ENCODE peak calls at places on chromosomes 5 and 9, in eight cellular contexts. One of them, this sample, is unnamed.

GRCh38 chr5:43997647-43998251 is 391.5 kb downstream of the FGF10 start:
- DNase-seq in T-helper 1 cell: no peak
- DNase-seq in ELF-1: no peak
- DNase-seq in GM12865: no peak
- DNase-seq in suprapubic skin: no peak
- DNase-seq in fibroblast of the conjunctiva: peak; percentile 77
- DNase-seq in KBM-7: no peak
- DNase-seq in GM19239: no peak
- DNase-seq in this sample: no peak

GRCh38 chr5:55141945-55142690 is 17.9 kb upstream of the GPX8 start:
- DNase-seq in suprapubic skin: no peak
- DNase-seq in GM12865: no peak
- DNase-seq in T-helper 1 cell: no peak
- DNase-seq in ELF-1: no peak
- DNase-seq in fibroblast of the conjunctiva: no peak
- DNase-seq in KBM-7: no peak
- DNase-seq in GM19239: no peak
- DNase-seq in this sample: no peak

GRCh38 chr5:35371971-35372426 is 141.7 kb upstream of the PRLR start:
- DNase-seq in KBM-7: no peak
- DNase-seq in T-helper 1 cell: no peak
- DNase-seq in suprapubic skin: no peak
- DNase-seq in fibroblast of the conjunctiva: no peak
- DNase-seq in GM19239: no peak
- DNase-seq in ELF-1: no peak
- DNase-seq in GM12865: no peak
- DNase-seq in this sample: no peak

GRCh38 chr9:137445275-137445807 is 4.2 kb upstream of the ENTPD8 start:
- DNase-seq in T-helper 1 cell: peak; percentile 72
- DNase-seq in GM12865: peak; percentile 83
- DNase-seq in KBM-7: peak; percentile 80
- DNase-seq in GM19239: peak; percentile 90
- DNase-seq in ELF-1: peak; percentile 76
- DNase-seq in fibroblast of the conjunctiva: peak; percentile 59
- DNase-seq in suprapubic skin: peak; percentile 92
- DNase-seq in this sample: no peak

GRCh38 chr5:78801413-78801812 is 152.8 kb upstream of the LHFPL2 start:
- DNase-seq in ELF-1: no peak
- DNase-seq in GM19239: no peak
- DNase-seq in KBM-7: no peak
- DNase-seq in suprapubic skin: no peak
- DNase-seq in fibroblast of the conjunctiva: no peak
- DNase-seq in T-helper 1 cell: peak; percentile 1
- DNase-seq in GM12865: no peak
- DNase-seq in this sample: no peak

GRCh38 chr5:88845081-88845697 is 37.8 kb downstream of the MEF2C start:
- DNase-seq in suprapubic skin: no peak
- DNase-seq in KBM-7: no peak
- DNase-seq in GM12865: peak; percentile 75
- DNase-seq in fibroblast of the conjunctiva: no peak
- DNase-seq in T-helper 1 cell: peak; percentile 36
- DNase-seq in ELF-1: no peak
- DNase-seq in GM19239: peak; percentile 9
- DNase-seq in this sample: no peak

GRCh38 chr9:136111190-136111589 is 7.5 kb downstream of the TMEM250 start:
- DNase-seq in fibroblast of the conjunctiva: no peak
- DNase-seq in T-helper 1 cell: no peak
- DNase-seq in GM12865: no peak
- DNase-seq in GM19239: no peak
- DNase-seq in KBM-7: no peak
- DNase-seq in suprapubic skin: no peak
- DNase-seq in ELF-1: no peak
- DNase-seq in this sample: no peak

GRCh38 chr9:27499481-27499880 is 24.6 kb upstream of the IFNK start:
- DNase-seq in KBM-7: peak; percentile 47
- DNase-seq in T-helper 1 cell: peak; percentile 70
- DNase-seq in GM12865: peak; percentile 22
- DNase-seq in GM19239: no peak
- DNase-seq in suprapubic skin: no peak
- DNase-seq in ELF-1: no peak
- DNase-seq in fibroblast of the conjunctiva: no peak
- DNase-seq in this sample: no peak

GRCh38 chr9:14396171-14396570 is 82.2 kb upstream of the NFIB start:
- DNase-seq in GM12865: no peak
- DNase-seq in GM19239: no peak
- DNase-seq in suprapubic skin: no peak
- DNase-seq in KBM-7: no peak
- DNase-seq in T-helper 1 cell: no peak
- DNase-seq in ELF-1: no peak
- DNase-seq in fibroblast of the conjunctiva: no peak
- DNase-seq in this sample: no peak

GRCh38 chr5:219492-219891 is 1.4 kb downstream of the SDHA start:
- DNase-seq in ELF-1: peak; percentile 51
- DNase-seq in GM19239: no peak
- DNase-seq in T-helper 1 cell: peak; percentile 43
- DNase-seq in suprapubic skin: no peak
- DNase-seq in GM12865: peak; percentile 26
- DNase-seq in fibroblast of the conjunctiva: no peak
- DNase-seq in KBM-7: peak; percentile 38
- DNase-seq in this sample: peak; percentile 14

GRCh38 chr5:116600876-116601275 is 26.3 kb upstream of the SEMA6A start:
- DNase-seq in GM19239: no peak
- DNase-seq in GM12865: no peak
- DNase-seq in ELF-1: no peak
- DNase-seq in KBM-7: no peak
- DNase-seq in fibroblast of the conjunctiva: peak; percentile 14
- DNase-seq in T-helper 1 cell: no peak
- DNase-seq in suprapubic skin: no peak
- DNase-seq in this sample: no peak

GRCh38 chr5:56481147-56481997 is 248.2 kb upstream of the ANKRD55 start:
- DNase-seq in fibroblast of the conjunctiva: no peak
- DNase-seq in GM19239: peak; percentile 65
- DNase-seq in GM12865: peak; percentile 69
- DNase-seq in suprapubic skin: no peak
- DNase-seq in T-helper 1 cell: peak; percentile 41
- DNase-seq in KBM-7: peak; percentile 37
- DNase-seq in ELF-1: peak; percentile 69
- DNase-seq in this sample: no peak

GRCh38 chr9:16247188-16247875 is 623.1 kb downstream of the BNC2 start:
- DNase-seq in GM19239: no peak
- DNase-seq in fibroblast of the conjunctiva: no peak
- DNase-seq in GM12865: no peak
- DNase-seq in suprapubic skin: no peak
- DNase-seq in KBM-7: no peak
- DNase-seq in T-helper 1 cell: no peak
- DNase-seq in ELF-1: no peak
- DNase-seq in this sample: no peak

GRCh38 chr9:95107976-95108375 is 209.5 kb downstream of the FANCC start:
- DNase-seq in ELF-1: no peak
- DNase-seq in GM12865: no peak
- DNase-seq in KBM-7: no peak
- DNase-seq in GM19239: no peak
- DNase-seq in suprapubic skin: peak; percentile 40
- DNase-seq in T-helper 1 cell: no peak
- DNase-seq in fibroblast of the conjunctiva: no peak
- DNase-seq in this sample: no peak

GRCh38 chr9:121135642-121136041 is 60.9 kb downstream of the CNTRL start:
- DNase-seq in GM12865: no peak
- DNase-seq in fibroblast of the conjunctiva: no peak
- DNase-seq in suprapubic skin: no peak
- DNase-seq in KBM-7: no peak
- DNase-seq in GM19239: no peak
- DNase-seq in ELF-1: no peak
- DNase-seq in T-helper 1 cell: no peak
- DNase-seq in this sample: no peak

GRCh38 chr5:35171108-35171507 is 59.2 kb downstream of the PRLR start:
- DNase-seq in KBM-7: no peak
- DNase-seq in GM19239: no peak
- DNase-seq in suprapubic skin: no peak
- DNase-seq in fibroblast of the conjunctiva: no peak
- DNase-seq in GM12865: no peak
- DNase-seq in T-helper 1 cell: no peak
- DNase-seq in ELF-1: no peak
- DNase-seq in this sample: no peak

GRCh38 chr9:69181908-69182353 is 7.9 kb downstream of the TJP2 start:
- DNase-seq in suprapubic skin: no peak
- DNase-seq in T-helper 1 cell: no peak
- DNase-seq in ELF-1: peak; percentile 39
- DNase-seq in KBM-7: peak; percentile 54
- DNase-seq in GM19239: no peak
- DNase-seq in GM12865: no peak
- DNase-seq in fibroblast of the conjunctiva: no peak
- DNase-seq in this sample: no peak

GRCh38 chr5:175878544-175879438 is 7.4 kb downstream of the CPLX2 start:
- DNase-seq in GM12865: no peak
- DNase-seq in GM19239: no peak
- DNase-seq in T-helper 1 cell: no peak
- DNase-seq in suprapubic skin: no peak
- DNase-seq in fibroblast of the conjunctiva: no peak
- DNase-seq in KBM-7: no peak
- DNase-seq in ELF-1: peak; percentile 78
- DNase-seq in this sample: no peak